ENCODE peak calls at places on chromosomes 7 and 10, in eight cellular contexts. One of them, this sample, is unnamed.

GRCh38 chr10:67075381-67076001 is 149.7 kb downstream of the LRRTM3 start:
- DNase-seq in fibroblast of pulmonary artery: no peak
- DNase-seq in PC-3: no peak
- DNase-seq in GM13977: no peak
- DNase-seq in psoas muscle: no peak
- DNase-seq in lower leg skin: no peak
- DNase-seq in neural progenitor cell: no peak
- DNase-seq in foreskin fibroblast: no peak
- DNase-seq in this sample: no peak

GRCh38 chr10:11009471-11010308 is 8.0 kb upstream of the CELF2 start:
- DNase-seq in lower leg skin: no peak
- DNase-seq in neural progenitor cell: no peak
- DNase-seq in fibroblast of pulmonary artery: peak; percentile 32
- DNase-seq in psoas muscle: no peak
- DNase-seq in PC-3: no peak
- DNase-seq in foreskin fibroblast: peak; percentile 68
- DNase-seq in GM13977: no peak
- DNase-seq in this sample: no peak

GRCh38 chr10:104811166-104811565 is 170.1 kb downstream of the SORCS3 start:
- DNase-seq in GM13977: no peak
- DNase-seq in lower leg skin: no peak
- DNase-seq in psoas muscle: no peak
- DNase-seq in foreskin fibroblast: no peak
- DNase-seq in neural progenitor cell: no peak
- DNase-seq in PC-3: no peak
- DNase-seq in fibroblast of pulmonary artery: no peak
- DNase-seq in this sample: no peak

GRCh38 chr7:44615149-44615611 is 8.8 kb downstream of the OGDH start:
- DNase-seq in fibroblast of pulmonary artery: no peak
- DNase-seq in neural progenitor cell: no peak
- DNase-seq in foreskin fibroblast: peak; percentile 52
- DNase-seq in lower leg skin: no peak
- DNase-seq in psoas muscle: peak; percentile 64
- DNase-seq in GM13977: no peak
- DNase-seq in PC-3: no peak
- DNase-seq in this sample: no peak

GRCh38 chr7:101635484-101635883 is 6.4 kb upstream of the MYL10 start:
- DNase-seq in lower leg skin: no peak
- DNase-seq in PC-3: no peak
- DNase-seq in fibroblast of pulmonary artery: no peak
- DNase-seq in psoas muscle: no peak
- DNase-seq in GM13977: no peak
- DNase-seq in neural progenitor cell: no peak
- DNase-seq in foreskin fibroblast: no peak
- DNase-seq in this sample: no peak

GRCh38 chr10:15859531-15859864 is 809 bp downstream of the MINDY3 start:
- DNase-seq in fibroblast of pulmonary artery: no peak
- DNase-seq in GM13977: no peak
- DNase-seq in psoas muscle: no peak
- DNase-seq in PC-3: no peak
- DNase-seq in neural progenitor cell: no peak
- DNase-seq in foreskin fibroblast: no peak
- DNase-seq in lower leg skin: no peak
- DNase-seq in this sample: no peak

GRCh38 chr10:83765711-83766110 is 373.6 kb upstream of the GHITM start:
- DNase-seq in foreskin fibroblast: no peak
- DNase-seq in fibroblast of pulmonary artery: peak; percentile 21
- DNase-seq in GM13977: no peak
- DNase-seq in PC-3: no peak
- DNase-seq in lower leg skin: no peak
- DNase-seq in neural progenitor cell: no peak
- DNase-seq in psoas muscle: no peak
- DNase-seq in this sample: no peak

GRCh38 chr10:9137368-9137767 is 1082.9 kb downstream of the GATA3 start:
- DNase-seq in foreskin fibroblast: no peak
- DNase-seq in lower leg skin: no peak
- DNase-seq in GM13977: no peak
- DNase-seq in psoas muscle: no peak
- DNase-seq in fibroblast of pulmonary artery: no peak
- DNase-seq in neural progenitor cell: no peak
- DNase-seq in PC-3: no peak
- DNase-seq in this sample: no peak

GRCh38 chr7:2266911-2267310 is 24.9 kb downstream of the NUDT1 start:
- DNase-seq in lower leg skin: no peak
- DNase-seq in foreskin fibroblast: peak; percentile 91
- DNase-seq in GM13977: no peak
- DNase-seq in fibroblast of pulmonary artery: peak; percentile 19
- DNase-seq in PC-3: peak; percentile 83
- DNase-seq in psoas muscle: no peak
- DNase-seq in neural progenitor cell: no peak
- DNase-seq in this sample: no peak

GRCh38 chr7:111137296-111138195 is 46.6 kb downstream of the LRRN3 start:
- DNase-seq in GM13977: no peak
- DNase-seq in neural progenitor cell: peak; percentile 37
- DNase-seq in PC-3: no peak
- DNase-seq in foreskin fibroblast: peak; percentile 56
- DNase-seq in lower leg skin: no peak
- DNase-seq in fibroblast of pulmonary artery: peak; percentile 21
- DNase-seq in psoas muscle: no peak
- DNase-seq in this sample: no peak

GRCh38 chr10:134205-134742 is 981 bp upstream of the ZMYND11 start:
- DNase-seq in psoas muscle: no peak
- DNase-seq in neural progenitor cell: peak; percentile 55
- DNase-seq in PC-3: peak; percentile 10
- DNase-seq in fibroblast of pulmonary artery: no peak
- DNase-seq in GM13977: peak; percentile 50
- DNase-seq in foreskin fibroblast: no peak
- DNase-seq in lower leg skin: no peak
- DNase-seq in this sample: no peak

GRCh38 chr10:84696610-84697009 is 368.2 kb downstream of the CCSER2 start:
- DNase-seq in lower leg skin: no peak
- DNase-seq in foreskin fibroblast: no peak
- DNase-seq in PC-3: no peak
- DNase-seq in neural progenitor cell: no peak
- DNase-seq in fibroblast of pulmonary artery: no peak
- DNase-seq in psoas muscle: no peak
- DNase-seq in GM13977: no peak
- DNase-seq in this sample: no peak

GRCh38 chr7:134954197-134955082 is 31.9 kb upstream of the AGBL3 start:
- DNase-seq in neural progenitor cell: peak; percentile 43
- DNase-seq in foreskin fibroblast: peak; percentile 76
- DNase-seq in GM13977: peak; percentile 42
- DNase-seq in psoas muscle: no peak
- DNase-seq in PC-3: peak; percentile 50
- DNase-seq in fibroblast of pulmonary artery: peak; percentile 69
- DNase-seq in lower leg skin: no peak
- DNase-seq in this sample: peak; percentile 47

GRCh38 chr10:118957966-118958365 is 71.5 kb upstream of the NANOS1 start:
- DNase-seq in foreskin fibroblast: no peak
- DNase-seq in GM13977: no peak
- DNase-seq in neural progenitor cell: no peak
- DNase-seq in psoas muscle: peak; percentile 36
- DNase-seq in lower leg skin: peak; percentile 46
- DNase-seq in PC-3: no peak
- DNase-seq in fibroblast of pulmonary artery: no peak
- DNase-seq in this sample: no peak

DNA sequence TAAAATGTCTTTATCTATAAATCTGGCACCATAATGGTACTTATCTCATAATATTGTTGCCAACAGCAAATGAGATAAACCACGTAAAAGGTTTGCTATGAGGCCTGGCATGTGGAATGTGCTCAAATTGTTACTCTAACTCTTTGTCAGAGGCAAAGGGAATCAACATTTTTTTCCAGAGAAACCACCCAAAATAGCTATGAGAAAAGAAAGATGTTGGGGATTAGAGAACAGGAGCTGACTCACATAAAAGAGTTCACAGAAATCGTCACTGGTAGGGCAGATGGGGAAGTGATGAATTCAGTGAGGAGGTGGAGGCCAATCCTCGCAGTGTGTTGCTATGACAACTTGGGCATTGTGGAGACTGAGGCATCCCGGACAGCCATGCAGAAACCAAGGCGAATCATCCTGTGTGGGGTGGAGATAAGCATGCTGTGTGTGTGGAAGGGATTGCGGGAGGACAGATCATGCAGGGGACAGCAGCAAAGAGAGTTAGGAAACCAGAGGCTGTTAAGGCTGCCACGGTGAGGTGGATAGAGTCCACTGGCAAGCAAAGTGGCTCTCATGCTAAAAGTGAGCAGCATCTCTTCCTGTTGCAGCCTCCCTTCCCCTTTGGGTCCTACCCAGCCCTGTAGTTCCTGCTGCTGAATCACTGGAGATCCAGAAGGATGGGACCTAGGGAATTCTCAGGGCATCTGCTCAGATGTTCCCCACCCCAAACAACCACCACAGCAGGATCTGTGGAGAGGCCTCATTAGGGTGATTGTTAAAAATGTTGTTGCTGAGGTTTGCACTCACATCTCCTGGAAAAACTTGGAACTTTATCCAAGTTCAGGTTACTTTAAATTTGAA is 103.9 kb downstream of the CUBN start:
- DNase-seq in psoas muscle: no peak
- DNase-seq in lower leg skin: no peak
- DNase-seq in neural progenitor cell: peak; percentile 50
- DNase-seq in fibroblast of pulmonary artery: peak; percentile 97
- DNase-seq in GM13977: no peak
- DNase-seq in PC-3: peak; percentile 55
- DNase-seq in foreskin fibroblast: peak; percentile 98
- DNase-seq in this sample: no peak
- TF ChIP-seq CTCF in psoas muscle: no peak
- TF ChIP-seq CTCF in lower leg skin: no peak
- TF ChIP-seq CTCF in neural progenitor cell: no peak
- TF ChIP-seq CTCF in fibroblast of pulmonary artery: no peak
- TF ChIP-seq CTCF in GM13977: no peak
- TF ChIP-seq CTCF in PC-3: no peak
- TF ChIP-seq CTCF in foreskin fibroblast: no peak
- TF ChIP-seq CTCF in this sample: no peak

DNA sequence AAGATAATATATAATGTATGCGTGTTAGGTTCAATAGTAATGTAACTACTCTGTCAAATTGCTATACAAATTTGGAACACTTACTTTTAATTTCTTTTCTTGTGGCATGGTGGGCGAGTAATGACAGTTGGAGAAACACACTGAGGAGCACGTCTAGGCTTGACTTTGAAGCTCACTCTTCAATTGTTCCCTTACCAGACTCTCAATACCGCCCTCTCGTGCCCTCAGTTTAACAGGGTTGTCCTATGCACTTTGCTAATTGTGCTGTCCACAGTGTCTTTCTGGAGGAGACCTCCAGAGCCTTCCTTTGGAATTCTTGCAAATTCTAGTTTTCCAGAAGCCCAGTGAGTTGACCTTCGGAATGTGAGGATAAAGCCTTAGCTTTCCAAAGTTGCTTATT is 107.2 kb upstream of the RELN start:
- DNase-seq in PC-3: peak; percentile 63
- DNase-seq in GM13977: no peak
- DNase-seq in lower leg skin: no peak
- DNase-seq in fibroblast of pulmonary artery: peak; percentile 24
- DNase-seq in foreskin fibroblast: no peak
- DNase-seq in neural progenitor cell: peak; percentile 9
- DNase-seq in psoas muscle: no peak
- DNase-seq in this sample: no peak
- TF ChIP-seq CTCF in PC-3: peak; percentile 54
- TF ChIP-seq CTCF in GM13977: no peak
- TF ChIP-seq CTCF in lower leg skin: no peak
- TF ChIP-seq CTCF in fibroblast of pulmonary artery: peak; percentile 18
- TF ChIP-seq CTCF in foreskin fibroblast: no peak
- TF ChIP-seq CTCF in neural progenitor cell: no peak
- TF ChIP-seq CTCF in psoas muscle: no peak
- TF ChIP-seq CTCF in this sample: peak; percentile 8

GRCh38 chr7:127392182-127392565 is 334 bp downstream of the ZNF800 start:
- DNase-seq in lower leg skin: peak; percentile 86
- DNase-seq in GM13977: peak; percentile 66
- DNase-seq in PC-3: peak; percentile 40
- DNase-seq in fibroblast of pulmonary artery: peak; percentile 64
- DNase-seq in psoas muscle: peak; percentile 86
- DNase-seq in neural progenitor cell: peak; percentile 78
- DNase-seq in foreskin fibroblast: peak; percentile 84
- DNase-seq in this sample: peak; percentile 78

GRCh38 chr7:127392566-127393369 is at the start of gene ZNF800:
- DNase-seq in neural progenitor cell: peak; percentile 85
- DNase-seq in PC-3: peak; percentile 77
- DNase-seq in GM13977: peak; percentile 96
- DNase-seq in foreskin fibroblast: peak; percentile 94
- DNase-seq in fibroblast of pulmonary artery: peak; percentile 82
- DNase-seq in lower leg skin: peak; percentile 97
- DNase-seq in psoas muscle: peak; percentile 95
- DNase-seq in this sample: peak; percentile 98

GRCh38 chr7:127393370-127394058 is 1.0 kb upstream of the ZNF800 start:
- DNase-seq in fibroblast of pulmonary artery: no peak
- DNase-seq in neural progenitor cell: peak; percentile 41
- DNase-seq in lower leg skin: peak; percentile 87
- DNase-seq in foreskin fibroblast: peak; percentile 32
- DNase-seq in psoas muscle: peak; percentile 50
- DNase-seq in GM13977: no peak
- DNase-seq in PC-3: no peak
- DNase-seq in this sample: no peak

GRCh38 chr7:127391591-127392181 is 822 bp downstream of the ZNF800 start:
- DNase-seq in PC-3: peak; percentile 30
- DNase-seq in psoas muscle: no peak
- DNase-seq in fibroblast of pulmonary artery: peak; percentile 33
- DNase-seq in neural progenitor cell: peak; percentile 56
- DNase-seq in foreskin fibroblast: peak; percentile 63
- DNase-seq in lower leg skin: no peak
- DNase-seq in GM13977: peak; percentile 37
- DNase-seq in this sample: peak; percentile 59

GRCh38 chr7:127396184-127396583 is 3.7 kb upstream of the ZNF800 start:
- DNase-seq in lower leg skin: no peak
- DNase-seq in PC-3: no peak
- DNase-seq in GM13977: peak; percentile 18
- DNase-seq in neural progenitor cell: peak; percentile 9
- DNase-seq in psoas muscle: no peak
- DNase-seq in fibroblast of pulmonary artery: peak; percentile 24
- DNase-seq in foreskin fibroblast: peak; percentile 23
- DNase-seq in this sample: no peak
- TF ChIP-seq CTCF in lower leg skin: no peak
- TF ChIP-seq CTCF in PC-3: no peak
- TF ChIP-seq CTCF in GM13977: no peak
- TF ChIP-seq CTCF in neural progenitor cell: peak; percentile 27
- TF ChIP-seq CTCF in psoas muscle: no peak
- TF ChIP-seq CTCF in fibroblast of pulmonary artery: no peak
- TF ChIP-seq CTCF in foreskin fibroblast: no peak
- TF ChIP-seq CTCF in this sample: no peak

DNA sequence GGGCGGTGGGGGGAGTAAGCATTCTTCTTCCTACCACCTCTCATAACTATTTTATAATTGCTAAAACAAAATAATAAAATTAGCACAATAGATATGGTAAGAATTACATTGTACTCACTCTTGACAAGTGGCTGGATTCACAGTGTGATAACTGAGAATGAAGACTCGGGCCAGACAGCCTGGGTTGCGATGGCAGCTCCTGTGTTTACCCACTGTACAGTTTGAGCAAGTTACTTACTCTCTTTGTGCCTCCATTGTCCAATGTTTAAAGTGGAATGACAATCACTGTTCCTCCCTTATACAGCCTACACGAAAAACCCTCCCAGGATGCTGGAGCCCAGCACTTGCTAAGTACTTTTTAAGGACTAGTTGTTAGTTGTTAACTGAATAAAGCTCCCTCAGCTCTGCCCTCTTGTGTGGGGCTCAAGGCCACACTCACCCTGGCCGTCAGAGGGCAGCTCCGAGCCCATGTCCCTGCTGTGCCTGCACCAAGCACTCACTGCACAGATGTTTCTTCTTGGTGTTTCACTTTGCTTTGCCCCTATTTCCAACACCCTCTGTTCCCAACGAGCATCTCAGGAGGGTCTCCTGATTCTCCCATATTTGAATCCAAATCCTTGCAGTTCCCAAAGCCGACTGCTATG is 56.4 kb upstream of the NPS start:
- DNase-seq in lower leg skin: no peak
- DNase-seq in foreskin fibroblast: no peak
- DNase-seq in neural progenitor cell: peak; percentile 43
- DNase-seq in fibroblast of pulmonary artery: no peak
- DNase-seq in PC-3: peak; percentile 9
- DNase-seq in psoas muscle: no peak
- DNase-seq in GM13977: no peak
- DNase-seq in this sample: no peak
- TF ChIP-seq CTCF in lower leg skin: no peak
- TF ChIP-seq CTCF in foreskin fibroblast: peak; percentile 24
- TF ChIP-seq CTCF in neural progenitor cell: peak; percentile 55
- TF ChIP-seq CTCF in fibroblast of pulmonary artery: no peak
- TF ChIP-seq CTCF in PC-3: peak; percentile 35
- TF ChIP-seq CTCF in psoas muscle: no peak
- TF ChIP-seq CTCF in GM13977: no peak
- TF ChIP-seq CTCF in this sample: no peak

This sample was measured in GM20000.